ENCODE peak calls at places on chromosomes 6 and 20, in eight cellular contexts. One of them, this sample, is unnamed.

GRCh38 chr6:159252955-159253508 is 83.8 kb downstream of the FNDC1 start:
- DNase-seq in upper lobe of right lung: no peak
- DNase-seq in PC-9: no peak
- DNase-seq in transverse colon: no peak
- DNase-seq in CD8-positive, alpha-beta T cell: no peak
- DNase-seq in pancreas: no peak
- DNase-seq in tibial artery: no peak
- DNase-seq in adrenal gland: peak; percentile 31
- DNase-seq in this sample: peak; percentile 95

GRCh38 chr6:113011389-113011788 is 664.3 kb downstream of the RFPL4B start:
- DNase-seq in pancreas: no peak
- DNase-seq in adrenal gland: no peak
- DNase-seq in CD8-positive, alpha-beta T cell: no peak
- DNase-seq in transverse colon: no peak
- DNase-seq in upper lobe of right lung: no peak
- DNase-seq in PC-9: no peak
- DNase-seq in tibial artery: no peak
- DNase-seq in this sample: no peak

GRCh38 chr6:111399600-111399999 is 83.4 kb downstream of the REV3L start:
- DNase-seq in adrenal gland: no peak
- DNase-seq in CD8-positive, alpha-beta T cell: no peak
- DNase-seq in pancreas: no peak
- DNase-seq in PC-9: no peak
- DNase-seq in transverse colon: no peak
- DNase-seq in upper lobe of right lung: no peak
- DNase-seq in tibial artery: no peak
- DNase-seq in this sample: no peak

GRCh38 chr20:41177636-41178035 is 40.3 kb downstream of the PLCG1 start:
- DNase-seq in transverse colon: peak; percentile 20
- DNase-seq in tibial artery: peak; percentile 93
- DNase-seq in pancreas: peak; percentile 9
- DNase-seq in upper lobe of right lung: no peak
- DNase-seq in adrenal gland: peak; percentile 71
- DNase-seq in PC-9: peak; percentile 65
- DNase-seq in CD8-positive, alpha-beta T cell: no peak
- DNase-seq in this sample: peak; percentile 92

GRCh38 chr6:30684386-30685156 is 1.9 kb downstream of the PPP1R18 start:
- DNase-seq in pancreas: no peak
- DNase-seq in CD8-positive, alpha-beta T cell: peak; percentile 76
- DNase-seq in upper lobe of right lung: peak; percentile 76
- DNase-seq in adrenal gland: peak; percentile 45
- DNase-seq in PC-9: no peak
- DNase-seq in transverse colon: peak; percentile 67
- DNase-seq in tibial artery: peak; percentile 87
- DNase-seq in this sample: peak; percentile 29

GRCh38 chr20:29298271-29298590 is 1959.2 kb upstream of the DEFB115 start:
- DNase-seq in pancreas: no peak
- DNase-seq in upper lobe of right lung: no peak
- DNase-seq in CD8-positive, alpha-beta T cell: no peak
- DNase-seq in tibial artery: no peak
- DNase-seq in transverse colon: no peak
- DNase-seq in PC-9: no peak
- DNase-seq in adrenal gland: no peak
- DNase-seq in this sample: no peak

GRCh38 chr6:142731611-142732010 is 213.4 kb downstream of the HIVEP2 start:
- DNase-seq in PC-9: no peak
- DNase-seq in adrenal gland: no peak
- DNase-seq in transverse colon: no peak
- DNase-seq in tibial artery: no peak
- DNase-seq in CD8-positive, alpha-beta T cell: no peak
- DNase-seq in pancreas: no peak
- DNase-seq in upper lobe of right lung: no peak
- DNase-seq in this sample: peak; percentile 55

GRCh38 chr6:43883698-43884659 is 114.0 kb downstream of the VEGFA start:
- DNase-seq in upper lobe of right lung: peak; percentile 53
- DNase-seq in adrenal gland: peak; percentile 15
- DNase-seq in tibial artery: no peak
- DNase-seq in transverse colon: no peak
- DNase-seq in pancreas: peak; percentile 51
- DNase-seq in CD8-positive, alpha-beta T cell: no peak
- DNase-seq in PC-9: no peak
- DNase-seq in this sample: no peak

GRCh38 chr6:36353411-36353915 is 16.8 kb upstream of the BNIP5 start:
- DNase-seq in transverse colon: no peak
- DNase-seq in tibial artery: no peak
- DNase-seq in adrenal gland: no peak
- DNase-seq in upper lobe of right lung: no peak
- DNase-seq in CD8-positive, alpha-beta T cell: no peak
- DNase-seq in pancreas: no peak
- DNase-seq in PC-9: no peak
- DNase-seq in this sample: no peak

GRCh38 chr6:87481936-87482335 is 9.2 kb downstream of the SLC35A1 start:
- DNase-seq in adrenal gland: no peak
- DNase-seq in CD8-positive, alpha-beta T cell: no peak
- DNase-seq in upper lobe of right lung: no peak
- DNase-seq in PC-9: no peak
- DNase-seq in pancreas: no peak
- DNase-seq in tibial artery: no peak
- DNase-seq in transverse colon: no peak
- DNase-seq in this sample: no peak

GRCh38 chr6:63295553-63295952 is 24.2 kb downstream of the LGSN start:
- DNase-seq in tibial artery: no peak
- DNase-seq in PC-9: no peak
- DNase-seq in CD8-positive, alpha-beta T cell: no peak
- DNase-seq in transverse colon: no peak
- DNase-seq in pancreas: no peak
- DNase-seq in adrenal gland: no peak
- DNase-seq in upper lobe of right lung: no peak
- DNase-seq in this sample: peak; percentile 25

GRCh38 chr20:8073024-8073832 is 53.7 kb upstream of the TMX4 start:
- DNase-seq in upper lobe of right lung: no peak
- DNase-seq in CD8-positive, alpha-beta T cell: no peak
- DNase-seq in adrenal gland: peak; percentile 32
- DNase-seq in transverse colon: no peak
- DNase-seq in pancreas: peak; percentile 11
- DNase-seq in PC-9: no peak
- DNase-seq in tibial artery: no peak
- DNase-seq in this sample: no peak

GRCh38 chr6:157688960-157689599 is 134.0 kb upstream of the SNX9 start:
- DNase-seq in PC-9: peak; percentile 12
- DNase-seq in transverse colon: peak; percentile 70
- DNase-seq in upper lobe of right lung: peak; percentile 62
- DNase-seq in pancreas: no peak
- DNase-seq in CD8-positive, alpha-beta T cell: no peak
- DNase-seq in adrenal gland: no peak
- DNase-seq in tibial artery: no peak
- DNase-seq in this sample: no peak

GRCh38 chr20:18323705-18324104 is 35.4 kb downstream of the ZNF133 start:
- DNase-seq in tibial artery: no peak
- DNase-seq in upper lobe of right lung: no peak
- DNase-seq in pancreas: no peak
- DNase-seq in CD8-positive, alpha-beta T cell: no peak
- DNase-seq in PC-9: no peak
- DNase-seq in transverse colon: no peak
- DNase-seq in adrenal gland: no peak
- DNase-seq in this sample: no peak

GRCh38 chr6:105786890-105787655 is 299.1 kb upstream of the PRDM1 start:
- DNase-seq in upper lobe of right lung: no peak
- DNase-seq in transverse colon: peak; percentile 32
- DNase-seq in tibial artery: no peak
- DNase-seq in pancreas: no peak
- DNase-seq in PC-9: no peak
- DNase-seq in CD8-positive, alpha-beta T cell: no peak
- DNase-seq in adrenal gland: no peak
- DNase-seq in this sample: no peak

GRCh38 chr6:46730918-46731461 is 4.2 kb downstream of the PLA2G7 start:
- DNase-seq in adrenal gland: peak; percentile 5
- DNase-seq in tibial artery: no peak
- DNase-seq in CD8-positive, alpha-beta T cell: no peak
- DNase-seq in pancreas: no peak
- DNase-seq in upper lobe of right lung: no peak
- DNase-seq in PC-9: no peak
- DNase-seq in transverse colon: no peak
- DNase-seq in this sample: no peak

GRCh38 chr6:76876922-76877553 is 586.3 kb downstream of the HTR1B start:
- DNase-seq in pancreas: peak; percentile 68
- DNase-seq in adrenal gland: peak; percentile 54
- DNase-seq in PC-9: peak; percentile 64
- DNase-seq in transverse colon: peak; percentile 33
- DNase-seq in upper lobe of right lung: no peak
- DNase-seq in CD8-positive, alpha-beta T cell: no peak
- DNase-seq in tibial artery: no peak
- DNase-seq in this sample: peak; percentile 44

DNA sequence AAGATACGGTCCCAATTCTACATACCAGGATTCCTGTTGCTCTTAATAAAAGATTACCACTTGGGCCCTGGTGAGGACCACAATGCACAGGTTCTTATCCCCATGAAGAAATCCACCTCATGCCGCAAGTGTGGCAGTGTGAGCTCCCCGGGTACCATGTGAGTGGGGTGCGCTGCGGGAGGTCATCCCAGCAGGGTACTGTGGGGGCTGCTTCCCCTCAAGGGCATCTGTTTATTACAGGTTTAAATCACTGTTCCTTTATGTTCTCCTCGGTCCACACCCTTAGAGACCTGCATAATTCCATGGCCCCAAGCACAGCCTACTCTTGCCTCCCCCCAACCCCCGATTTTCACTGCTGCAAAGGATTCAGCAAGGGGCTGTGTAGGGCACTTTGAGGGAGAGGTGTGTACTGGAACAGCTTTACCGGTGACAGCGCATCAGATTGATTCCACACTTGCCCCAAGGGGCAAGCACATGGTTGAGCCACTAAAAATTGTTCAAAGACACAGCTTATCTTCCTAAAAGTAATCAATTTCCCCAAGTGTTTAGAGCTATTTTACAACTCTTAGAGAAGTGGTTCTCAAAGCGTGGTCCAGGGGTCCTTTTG is 6.2 kb downstream of the DIDO1 start:
- DNase-seq in PC-9: no peak
- DNase-seq in pancreas: no peak
- DNase-seq in tibial artery: peak; percentile 32
- DNase-seq in transverse colon: no peak
- DNase-seq in adrenal gland: no peak
- DNase-seq in CD8-positive, alpha-beta T cell: no peak
- DNase-seq in upper lobe of right lung: no peak
- DNase-seq in this sample: no peak
- H3K4me1 ChIP-seq in PC-9: peaks cover 27% of the 10 kb centered on the region
- H3K4me1 ChIP-seq in pancreas: peaks cover 75% of the 10 kb centered on the region
- H3K4me1 ChIP-seq in tibial artery: peaks cover 98% of the 10 kb centered on the region
- H3K4me1 ChIP-seq in transverse colon: peaks cover 94% of the 10 kb centered on the region
- H3K4me1 ChIP-seq in adrenal gland: peaks cover 67% of the 10 kb centered on the region
- H3K4me1 ChIP-seq in CD8-positive, alpha-beta T cell: peaks cover 99% of the 10 kb centered on the region
- H3K4me1 ChIP-seq in upper lobe of right lung: peaks cover 97% of the 10 kb centered on the region
- H3K4me1 ChIP-seq in this sample: peaks cover 11% of the 10 kb centered on the region

DNA sequence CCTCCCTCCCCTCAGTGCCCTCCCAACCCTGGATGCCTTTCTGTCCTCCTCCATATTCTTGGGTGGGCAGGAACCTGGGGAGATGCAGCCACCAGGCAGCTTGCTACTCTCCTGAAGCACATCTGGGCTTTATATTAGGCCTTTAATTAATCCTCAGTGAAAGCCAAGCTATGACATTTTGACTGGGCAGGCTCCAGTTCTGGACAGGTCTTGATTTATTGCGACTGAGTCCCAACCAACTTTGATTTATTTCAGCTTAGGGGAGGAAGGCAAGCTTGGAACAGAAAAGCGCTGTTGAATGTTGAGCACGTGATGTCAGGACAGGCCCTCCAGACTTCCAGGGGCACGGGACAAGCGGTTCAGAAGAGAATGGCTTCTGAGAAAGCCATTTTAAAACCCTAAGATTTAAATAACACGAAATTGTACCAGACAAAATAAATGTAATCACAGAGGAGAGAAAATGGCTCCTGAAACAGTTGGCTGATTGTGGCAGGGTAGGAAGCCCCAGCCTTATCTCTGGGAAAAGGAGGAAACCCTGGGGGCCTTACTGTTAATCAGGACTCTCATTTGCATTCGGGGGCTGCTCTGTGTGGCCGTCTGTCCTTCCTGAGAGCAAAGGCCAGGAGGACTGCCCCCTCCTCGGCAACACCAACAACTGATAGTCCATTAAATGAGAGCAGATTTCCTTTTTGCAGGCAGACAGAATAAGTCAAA is 294.2 kb downstream of the FOXC1 start:
- DNase-seq in PC-9: no peak
- DNase-seq in CD8-positive, alpha-beta T cell: no peak
- DNase-seq in upper lobe of right lung: no peak
- DNase-seq in tibial artery: peak; percentile 83
- DNase-seq in transverse colon: no peak
- DNase-seq in pancreas: peak; percentile 22
- DNase-seq in adrenal gland: peak; percentile 43
- DNase-seq in this sample: no peak
- H3K27ac ChIP-seq in PC-9: no peak overlapping the region
- H3K27ac ChIP-seq in CD8-positive, alpha-beta T cell: no peak overlapping the region
- H3K27ac ChIP-seq in upper lobe of right lung: no peak overlapping the region
- H3K27ac ChIP-seq in tibial artery: peak overlapping the region; percentile 87
- H3K27ac ChIP-seq in transverse colon: no peak overlapping the region
- H3K27ac ChIP-seq in pancreas: peak overlapping the region; percentile 46
- H3K27ac ChIP-seq in adrenal gland: peak overlapping the region; percentile 64
- H3K27ac ChIP-seq in this sample: no peak overlapping the region

GRCh38 chr20:24102290-24102689 is 113.7 kb upstream of the GGTLC1 start:
- DNase-seq in PC-9: peak; percentile 42
- DNase-seq in transverse colon: no peak
- DNase-seq in CD8-positive, alpha-beta T cell: no peak
- DNase-seq in tibial artery: no peak
- DNase-seq in upper lobe of right lung: no peak
- DNase-seq in adrenal gland: peak; percentile 5
- DNase-seq in pancreas: no peak
- DNase-seq in this sample: peak; percentile 22
- TF ChIP-seq CTCF in PC-9: peak; percentile 64
- TF ChIP-seq CTCF in transverse colon: no peak
- TF ChIP-seq CTCF in CD8-positive, alpha-beta T cell: no peak
- TF ChIP-seq CTCF in tibial artery: no peak
- TF ChIP-seq CTCF in upper lobe of right lung: peak; percentile 36
- TF ChIP-seq CTCF in adrenal gland: no peak
- TF ChIP-seq CTCF in pancreas: no peak
- TF ChIP-seq CTCF in this sample: peak; percentile 40

DNA sequence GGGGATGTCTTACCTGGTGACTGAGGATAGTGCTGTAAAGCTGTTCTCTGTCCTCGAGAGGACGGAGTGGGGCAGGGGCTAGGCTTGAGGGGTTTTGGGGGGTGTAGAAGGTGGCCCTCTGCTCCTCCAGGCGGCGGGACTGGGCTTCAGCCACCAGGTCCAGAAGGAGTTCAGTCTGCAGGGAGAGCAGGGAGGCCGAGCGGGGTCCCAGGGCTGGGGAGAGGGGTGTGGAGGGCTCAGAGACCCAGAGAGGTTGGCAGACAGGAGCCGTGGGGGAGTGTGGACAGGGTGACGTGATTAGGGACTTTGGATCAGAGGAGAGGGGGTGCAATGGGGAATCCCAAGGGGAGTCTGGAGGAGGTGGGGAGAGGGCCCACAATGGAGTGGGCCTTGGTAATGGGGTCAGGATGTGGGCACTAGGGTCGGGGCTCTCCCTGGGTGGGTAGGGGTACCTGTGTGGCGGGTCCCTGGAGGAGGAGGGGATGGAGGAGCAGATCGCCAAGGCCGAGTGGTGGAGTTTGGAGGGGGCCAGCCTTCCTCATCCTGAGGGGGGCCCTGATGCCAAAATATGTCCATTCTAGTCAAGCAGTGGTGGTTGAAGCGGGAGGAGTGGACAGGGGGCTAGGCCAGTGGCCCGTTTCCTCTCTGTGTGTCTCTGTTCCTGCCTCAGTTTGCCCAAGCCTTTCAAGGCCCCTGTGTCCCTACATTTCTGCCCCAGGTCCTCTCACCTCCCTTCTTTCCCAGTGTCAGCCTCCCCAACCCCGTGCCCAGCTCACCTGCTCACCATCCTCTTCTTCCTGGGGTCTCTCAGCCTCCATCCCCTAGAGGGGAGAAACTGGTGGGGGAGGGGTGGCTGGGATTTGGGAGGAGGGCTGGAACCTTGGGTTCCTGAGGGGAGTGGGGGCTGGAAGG is 491 bp downstream of the GPSM3 start:
- DNase-seq in PC-9: no peak
- DNase-seq in pancreas: no peak
- DNase-seq in upper lobe of right lung: no peak
- DNase-seq in tibial artery: peak; percentile 70
- DNase-seq in CD8-positive, alpha-beta T cell: peak; percentile 56
- DNase-seq in transverse colon: no peak
- DNase-seq in adrenal gland: no peak
- DNase-seq in this sample: no peak
- H3K4me1 ChIP-seq in PC-9: peaks cover 25% of the 10 kb centered on the region
- H3K4me1 ChIP-seq in pancreas: no peaks in the 10 kb centered on the region
- H3K4me1 ChIP-seq in upper lobe of right lung: peaks cover 53% of the 10 kb centered on the region
- H3K4me1 ChIP-seq in tibial artery: peaks cover 51% of the 10 kb centered on the region
- H3K4me1 ChIP-seq in CD8-positive, alpha-beta T cell: peaks cover 53% of the 10 kb centered on the region
- H3K4me1 ChIP-seq in transverse colon: peaks cover 39% of the 10 kb centered on the region
- H3K4me1 ChIP-seq in adrenal gland: peaks cover 22% of the 10 kb centered on the region
- H3K4me1 ChIP-seq in this sample: peaks cover 11% of the 10 kb centered on the region